ENCODE peak calls at places on chromosomes 11 and 22, in five cellular contexts. N, X, L, V and K are unnamed samples.
A peak's percentile ranks its signal among the peaks of the same experiment; 100 is the strongest.

GRCh38 chr11:17610402-17610894 is 63.4 kb downstream of the OTOG start:
- DNase-seq in N (no peak), X (no peak), L (no peak), V (no peak), K (no peak)

GRCh38 chr11:76170473-76170872 is 35.8 kb downstream of the WNT11 start:
- DNase-seq in N (no peak), X (no peak), L (no peak), V (no peak), K (no peak)

GRCh38 chr11:61187505-61188130 is 15.7 kb upstream of the PGA3 start:
- DNase-seq in N (peak; percentile 26), X (peak; percentile 77), L (peak; percentile 89), V (peak; percentile 83), K (peak; percentile 93)

GRCh38 chr11:78470861-78471442 is 53.3 kb upstream of the GAB2 start:
- DNase-seq in N (no peak), X (no peak), L (no peak), V (no peak), K (no peak)

GRCh38 chr11:20913113-20913512 is 243.7 kb downstream of the NELL1 start:
- DNase-seq in N (no peak), X (no peak), L (no peak), V (no peak), K (no peak)

GRCh38 chr11:112380464-112380863 is 119.8 kb upstream of the PLET1 start:
- DNase-seq in N (no peak), X (no peak), L (no peak), V (no peak), K (no peak)

GRCh38 chr11:33492569-33492968 is 208.1 kb downstream of the C11orf91 start:
- DNase-seq in N (no peak), X (no peak), L (no peak), V (no peak), K (no peak)

GRCh38 chr11:12090761-12091261 is 19.6 kb upstream of the MICAL2 start:
- DNase-seq in N (no peak), X (no peak), L (no peak), V (no peak), K (no peak)

GRCh38 chr11:46671958-46672315 is 28.5 kb downstream of the ARHGAP1 start:
- DNase-seq in N (no peak), X (no peak), L (no peak), V (no peak), K (no peak)

DNA sequence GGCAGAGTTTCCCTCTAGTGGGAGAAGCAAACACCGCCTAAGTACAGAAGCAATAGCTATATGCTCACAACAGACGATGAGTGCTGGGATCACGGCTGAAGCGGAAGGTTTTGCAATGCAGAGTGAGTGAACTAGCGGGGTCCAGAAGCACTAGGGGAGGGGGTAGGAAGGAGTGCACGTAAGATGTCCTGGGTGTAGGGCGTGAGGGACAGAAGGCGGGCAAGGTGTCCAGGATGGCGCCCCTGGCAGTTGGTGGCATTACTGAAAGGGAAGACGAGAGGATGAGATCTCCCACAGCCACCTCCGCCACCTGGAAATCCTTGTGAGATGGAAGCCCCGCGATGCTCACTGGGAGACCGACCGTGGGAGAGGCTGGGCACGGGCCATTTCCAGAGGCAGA is 81.0 kb downstream of the ETS1 start:
- DNase-seq in N (no peak), X (no peak), L (no peak), V (no peak), K (no peak)
- TF ChIP-seq CTCF in N (no peak), X (peak; percentile 43), L (no peak), V (no peak), K (no peak)

GRCh38 chr22:37199839-37200161 is 11.8 kb upstream of the C1QTNF6 start:
- DNase-seq in N (no peak), X (peak; percentile 57), L (no peak), V (no peak), K (no peak)
- TF ChIP-seq CTCF in N (no peak), X (no peak), L (no peak), V (no peak), K (no peak)

GRCh38 chr22:45094081-45094720 is 69.5 kb upstream of the NUP50 start:
- DNase-seq in N (no peak), X (no peak), L (no peak), V (no peak), K (no peak)

GRCh38 chr22:45092644-45093043 is 71.1 kb upstream of the NUP50 start:
- DNase-seq in N (no peak), X (no peak), L (no peak), V (no peak), K (no peak)

GRCh38 chr22:45091254-45091854 is 72.4 kb upstream of the NUP50 start:
- DNase-seq in N (no peak), X (no peak), L (no peak), V (no peak), K (no peak)

GRCh38 chr22:45087802-45088201 is 75.9 kb upstream of the NUP50 start:
- DNase-seq in N (no peak), X (no peak), L (no peak), V (no peak), K (no peak)

GRCh38 chr22:45090364-45090960 is 73.3 kb upstream of the NUP50 start:
- DNase-seq in N (no peak), X (no peak), L (peak; percentile 48), V (no peak), K (peak; percentile 17)
- TF ChIP-seq CTCF in N (no peak), X (no peak), L (no peak), V (no peak), K (peak; percentile 25)

GRCh38 chr11:28675183-28675582 is 567.0 kb downstream of the METTL15 start:
- DNase-seq in N (no peak), X (no peak), L (no peak), V (no peak), K (no peak)
- TF ChIP-seq CTCF in N (no peak), X (no peak), L (no peak), V (no peak), K (no peak)